ENCODE peak calls at places on chromosomes 5 and 9, in seven cellular contexts. K, Z, G, W, J, V and U are unnamed samples.
A peak's percentile ranks its signal among the peaks of the same experiment; 100 is the strongest.

GRCh38 chr5:84274585-84275468 is 109.9 kb downstream of the EDIL3 start:
- DNase-seq in K (peak; percentile 40), Z (peak; percentile 10), G (peak; percentile 57), W (peak; percentile 48), J (peak; percentile 2), V (no peak), U (no peak)

GRCh38 chr5:153456354-153456753 is 34.1 kb upstream of the GRIA1 start:
- DNase-seq in K (no peak), Z (no peak), G (no peak), W (no peak), J (no peak), V (no peak), U (peak; percentile 60)

GRCh38 chr5:173003360-173003759 is 19.8 kb downstream of the ATP6V0E1 start:
- DNase-seq in K (no peak), Z (no peak), G (no peak), W (no peak), J (no peak), V (no peak), U (no peak)

GRCh38 chr5:38653389-38653788 is 96.9 kb upstream of the LIFR start:
- DNase-seq in K (no peak), Z (no peak), G (no peak), W (no peak), J (no peak), V (no peak), U (no peak)

GRCh38 chr5:74943905-74944304 is 77.7 kb upstream of the FAM169A start:
- DNase-seq in K (no peak), Z (no peak), G (no peak), W (no peak), J (peak; percentile 39), V (no peak), U (no peak)

GRCh38 chr5:143501176-143501840 is 97.8 kb upstream of the NR3C1 start:
- DNase-seq in K (peak; percentile 68), Z (no peak), G (no peak), W (no peak), J (no peak), V (no peak), U (no peak)

GRCh38 chr9:89639367-89639795 is 34.6 kb downstream of the GADD45G start:
- DNase-seq in K (no peak), Z (peak; percentile 75), G (peak; percentile 55), W (no peak), J (no peak), V (peak; percentile 88), U (no peak)

GRCh38 chr5:136590581-136590980 is 225.2 kb upstream of the TRPC7 start:
- DNase-seq in K (no peak), Z (no peak), G (no peak), W (no peak), J (no peak), V (no peak), U (no peak)

GRCh38 chr5:122126177-122126701 is 3.1 kb upstream of the ZNF474 start:
- DNase-seq in K (peak; percentile 40), Z (no peak), G (no peak), W (no peak), J (no peak), V (no peak), U (no peak)

GRCh38 chr9:114072181-114073140 is 5.6 kb downstream of the AMBP start:
- DNase-seq in K (peak; percentile 17), Z (peak; percentile 33), G (peak; percentile 40), W (no peak), J (no peak), V (no peak), U (no peak)

GRCh38 chr5:149002761-149003689 is 59.8 kb downstream of the SH3TC2 start:
- DNase-seq in K (peak; percentile 47), Z (no peak), G (no peak), W (peak; percentile 26), J (no peak), V (no peak), U (peak; percentile 78)

GRCh38 chr5:25858019-25858418 is 1180.4 kb downstream of the CDH9 start:
- DNase-seq in K (no peak), Z (no peak), G (no peak), W (peak; percentile 43), J (no peak), V (no peak), U (no peak)

GRCh38 chr5:36644727-36645126 is 38.3 kb downstream of the SLC1A3 start:
- DNase-seq in K (no peak), Z (no peak), G (no peak), W (no peak), J (no peak), V (no peak), U (no peak)

GRCh38 chr5:175712313-175712680 is 54.4 kb downstream of the HRH2 start:
- DNase-seq in K (no peak), Z (no peak), G (no peak), W (no peak), J (no peak), V (no peak), U (no peak)

DNA sequence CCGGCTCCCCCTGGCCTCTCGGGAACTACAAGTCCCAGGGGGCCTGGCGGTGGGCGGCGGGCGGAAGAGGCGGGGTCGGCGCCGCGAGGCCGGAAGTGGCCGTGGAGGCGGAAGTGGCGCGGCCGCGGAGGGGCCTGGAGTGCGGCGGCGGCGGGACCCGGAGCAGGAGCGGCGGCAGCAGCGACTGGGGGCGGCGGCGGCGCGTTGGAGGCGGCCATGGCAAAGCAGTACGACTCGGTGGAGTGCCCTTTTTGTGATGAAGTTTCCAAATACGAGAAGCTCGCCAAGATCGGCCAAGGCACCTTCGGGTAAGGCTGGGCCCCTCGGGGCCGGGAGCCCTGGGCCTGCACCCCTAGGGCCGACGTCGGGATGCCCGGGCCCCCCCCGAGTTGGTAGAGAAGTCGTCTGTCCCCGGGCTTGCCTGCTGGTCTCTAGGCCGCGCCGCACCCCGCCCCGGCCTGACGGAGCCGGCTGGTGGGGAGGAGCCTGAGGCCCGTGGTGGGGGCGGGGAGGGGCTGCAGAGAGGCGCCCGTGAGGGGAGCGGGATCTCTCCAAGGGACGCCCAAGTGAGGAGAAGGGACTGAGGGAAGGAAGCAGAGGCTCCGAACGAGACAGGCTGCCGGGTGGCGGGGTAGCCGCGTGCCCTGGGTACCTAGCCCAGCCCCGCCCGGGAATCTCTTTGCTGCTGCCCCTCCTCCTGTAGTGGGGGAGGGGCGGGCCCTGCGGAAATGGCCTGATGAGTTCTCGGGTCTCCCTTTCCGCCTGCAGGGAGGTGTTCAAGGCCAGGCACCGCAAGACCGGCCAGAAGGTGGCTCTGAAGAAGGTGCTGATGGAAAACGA is at the start of gene CDK9:
- DNase-seq in K (peak; percentile 96), Z (peak; percentile 91), G (peak; percentile 84), W (peak; percentile 94), J (peak; percentile 87), V (peak; percentile 86), U (peak; percentile 96)
- H3K4me1 ChIP-seq in K (peaks cover 27% of the 10 kb centered on the region), Z (peaks cover 56% of the 10 kb centered on the region), G (peaks cover 40% of the 10 kb centered on the region), W (peaks cover 4% of the 10 kb centered on the region), J (no peaks in the 10 kb centered on the region), V (peaks cover 12% of the 10 kb centered on the region), U (peaks cover 52% of the 10 kb centered on the region)

GRCh38 chr9:136323420-136323819 is 3.9 kb upstream of the GPSM1 start:
- DNase-seq in K (no peak), Z (no peak), G (no peak), W (no peak), J (peak; percentile 32), V (no peak), U (no peak)

GRCh38 chr9:136324501-136325300 is 2.6 kb upstream of the GPSM1 start:
- DNase-seq in K (no peak), Z (peak; percentile 50), G (no peak), W (peak; percentile 84), J (no peak), V (no peak), U (no peak)

GRCh38 chr9:136321561-136321960 is 5.8 kb upstream of the GPSM1 start:
- DNase-seq in K (no peak), Z (no peak), G (no peak), W (no peak), J (no peak), V (no peak), U (no peak)

GRCh38 chr9:136325354-136325753 is 2.0 kb upstream of the GPSM1 start:
- DNase-seq in K (no peak), Z (no peak), G (no peak), W (no peak), J (no peak), V (no peak), U (no peak)

GRCh38 chr9:136322756-136323330 is 4.5 kb upstream of the GPSM1 start:
- DNase-seq in K (no peak), Z (no peak), G (no peak), W (no peak), J (no peak), V (no peak), U (no peak)
- H3K4me1 ChIP-seq in K (no peaks in the 10 kb centered on the region), Z (peaks cover 9% of the 10 kb centered on the region), G (peaks cover 24% of the 10 kb centered on the region), W (peaks cover 22% of the 10 kb centered on the region), J (no peaks in the 10 kb centered on the region), V (no peaks in the 10 kb centered on the region), U (peaks cover 22% of the 10 kb centered on the region)

GRCh38 chr9:36218011-36218410 is 27.3 kb downstream of the CLTA start:
- DNase-seq in K (no peak), Z (no peak), G (no peak), W (no peak), J (no peak), V (no peak), U (no peak)

GRCh38 chr9:36214571-36214970 is 23.9 kb downstream of the CLTA start:
- DNase-seq in K (peak; percentile 51), Z (no peak), G (no peak), W (no peak), J (no peak), V (no peak), U (no peak)

GRCh38 chr9:36213989-36214388 is 23.3 kb downstream of the CLTA start:
- DNase-seq in K (no peak), Z (no peak), G (no peak), W (no peak), J (no peak), V (no peak), U (no peak)

GRCh38 chr9:36218411-36218901 is 27.7 kb downstream of the CLTA start:
- DNase-seq in K (no peak), Z (no peak), G (no peak), W (no peak), J (peak; percentile 9), V (no peak), U (no peak)

GRCh38 chr9:36217256-36217968 is 26.7 kb downstream of the CLTA start:
- DNase-seq in K (no peak), Z (no peak), G (no peak), W (no peak), J (no peak), V (no peak), U (no peak)
- H3K4me1 ChIP-seq in K (peaks cover 36% of the 10 kb centered on the region), Z (peaks cover 25% of the 10 kb centered on the region), G (no peaks in the 10 kb centered on the region), W (peaks cover 3% of the 10 kb centered on the region), J (no peaks in the 10 kb centered on the region), V (peaks cover 33% of the 10 kb centered on the region), U (peaks cover 40% of the 10 kb centered on the region)

GRCh38 chr5:14244721-14245518 is 101.8 kb downstream of the TRIO start:
- DNase-seq in K (peak; percentile 65), Z (no peak), G (no peak), W (no peak), J (no peak), V (no peak), U (peak; percentile 91)

GRCh38 chr5:14240366-14240765 is 97.2 kb downstream of the TRIO start:
- DNase-seq in K (peak; percentile 79), Z (no peak), G (no peak), W (no peak), J (no peak), V (no peak), U (peak; percentile 55)

GRCh38 chr5:14243768-14244167 is 100.6 kb downstream of the TRIO start:
- DNase-seq in K (no peak), Z (no peak), G (no peak), W (no peak), J (no peak), V (no peak), U (no peak)

GRCh38 chr5:14242447-14242846 is 99.3 kb downstream of the TRIO start:
- DNase-seq in K (no peak), Z (no peak), G (no peak), W (no peak), J (no peak), V (no peak), U (peak; percentile 57)

GRCh38 chr5:14242871-14243383 is 99.8 kb downstream of the TRIO start:
- DNase-seq in K (no peak), Z (no peak), G (no peak), W (no peak), J (no peak), V (no peak), U (peak; percentile 57)
- H3K4me1 ChIP-seq in K (peaks cover 45% of the 10 kb centered on the region), Z (peaks cover 5% of the 10 kb centered on the region), G (peaks cover 4% of the 10 kb centered on the region), W (peaks cover 29% of the 10 kb centered on the region), J (no peaks in the 10 kb centered on the region), V (peaks cover 73% of the 10 kb centered on the region), U (peaks cover 96% of the 10 kb centered on the region)